ENCODE peak calls at places on chromosomes 3 and 15, in four cellular contexts. T is fibroblast of lung, R is SK-N-SH, J is DND-41. W is an unnamed sample.

GRCh38 chr15:34070003-34070402 is 31.0 kb upstream of the AVEN start:
- DNase-seq in T (no peak), R (no peak), J (no peak), W (no peak)

GRCh38 chr15:26894181-26894580 is 27.3 kb downstream of the GABRA5 start:
- DNase-seq in T (no peak), R (no peak), J (no peak), W (no peak)

GRCh38 chr3:46926871-46927717 is 49.5 kb downstream of the CCDC12 start:
- DNase-seq in T (no peak), R (no peak), J (peak), W (no peak)

GRCh38 chr3:58260261-58260731 is 22.7 kb downstream of the ABHD6 start:
- DNase-seq in T (peak), R (no peak), J (no peak), W (peak)

GRCh38 chr3:48130321-48130881 is 57.8 kb downstream of the CDC25A start:
- DNase-seq in T (peak), R (no peak), J (no peak), W (peak)

GRCh38 chr15:70264014-70264492 is 166.3 kb upstream of the TLE3 start:
- DNase-seq in T (peak), R (peak), J (no peak), W (peak)

GRCh38 chr3:132225664-132226063 is 91.5 kb upstream of the ACP3 start:
- DNase-seq in T (peak), R (no peak), J (no peak), W (no peak)

GRCh38 chr3:82236257-82236656 is 474.8 kb upstream of the GBE1 start:
- DNase-seq in T (no peak), R (no peak), J (no peak), W (no peak)

GRCh38 chr15:48566669-48567068 is 78.8 kb downstream of the FBN1 start:
- DNase-seq in T (peak), R (no peak), J (no peak), W (peak)

GRCh38 chr3:24640330-24640877 is 145.8 kb upstream of the THRB start:
- DNase-seq in T (peak), R (peak), J (no peak), W (peak)

GRCh38 chr15:85563731-85564130 is 183.3 kb downstream of the AKAP13 start:
- DNase-seq in T (no peak), R (no peak), J (no peak), W (no peak)

GRCh38 chr15:25508369-25509002 is 69.7 kb upstream of the UBE3A start:
- DNase-seq in T (peak), R (peak), J (peak), W (peak)

GRCh38 chr3:95721938-95722337 is 1092.5 kb upstream of the EPHA6 start:
- DNase-seq in T (no peak), R (no peak), J (no peak), W (no peak)

GRCh38 chr15:32028921-32029320 is 1.4 kb upstream of the CHRNA7 start:
- DNase-seq in T (no peak), R (peak), J (no peak), W (no peak)
- H3K4me3 ChIP-seq in T (no peak), R (peak), J (no peak), W (no peak)

GRCh38 chr3:53974314-53974713 is 82.7 kb upstream of the SELENOK start:
- DNase-seq in T (no peak), R (no peak), J (no peak), W (no peak)
- H3K4me3 ChIP-seq in T (no peak), R (no peak), J (no peak), W (no peak)

GRCh38 chr3:87082806-87083440 is 92.0 kb upstream of the VGLL3 start:
- DNase-seq in T (peak), R (peak), J (no peak), W (peak)

GRCh38 chr3:87084868-87085267 is 93.9 kb upstream of the VGLL3 start:
- DNase-seq in T (peak), R (no peak), J (peak), W (peak)

GRCh38 chr3:87088984-87089841 is 98.3 kb upstream of the VGLL3 start:
- DNase-seq in T (peak), R (peak), J (no peak), W (peak)

DNA sequence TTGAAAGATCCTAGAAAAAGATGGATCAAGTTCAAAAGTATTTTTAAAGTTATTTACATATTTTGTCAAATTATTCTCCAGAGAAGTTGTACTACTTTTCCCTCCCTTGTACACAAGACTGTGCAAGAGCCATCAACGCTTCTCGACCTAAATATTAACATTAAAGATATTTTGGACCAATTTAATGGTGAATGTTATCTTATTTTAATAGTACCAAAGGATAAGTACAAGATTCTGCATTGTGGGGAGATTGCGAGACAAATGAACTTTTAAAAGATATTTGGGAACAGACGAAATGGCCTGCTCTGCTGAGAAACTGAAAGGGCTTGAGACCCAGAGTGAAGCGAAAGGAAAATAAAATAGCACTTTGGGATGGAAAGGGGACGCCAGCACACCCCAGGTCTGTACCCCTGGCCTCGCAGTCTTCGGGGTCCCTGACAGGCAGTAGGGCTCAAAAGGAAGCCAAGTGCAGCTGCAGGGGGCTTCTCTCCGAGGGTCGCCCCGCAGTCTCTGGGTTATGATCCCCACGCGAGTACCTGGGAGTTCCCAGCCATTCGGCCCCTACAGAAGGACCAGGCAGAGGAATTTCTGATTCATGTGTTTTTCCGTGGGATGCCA is 97.5 kb upstream of the VGLL3 start:
- DNase-seq in T (no peak), R (peak), J (no peak), W (peak)
- H3K4me3 ChIP-seq in T (peak), R (peak), J (no peak), W (peak)

DNA sequence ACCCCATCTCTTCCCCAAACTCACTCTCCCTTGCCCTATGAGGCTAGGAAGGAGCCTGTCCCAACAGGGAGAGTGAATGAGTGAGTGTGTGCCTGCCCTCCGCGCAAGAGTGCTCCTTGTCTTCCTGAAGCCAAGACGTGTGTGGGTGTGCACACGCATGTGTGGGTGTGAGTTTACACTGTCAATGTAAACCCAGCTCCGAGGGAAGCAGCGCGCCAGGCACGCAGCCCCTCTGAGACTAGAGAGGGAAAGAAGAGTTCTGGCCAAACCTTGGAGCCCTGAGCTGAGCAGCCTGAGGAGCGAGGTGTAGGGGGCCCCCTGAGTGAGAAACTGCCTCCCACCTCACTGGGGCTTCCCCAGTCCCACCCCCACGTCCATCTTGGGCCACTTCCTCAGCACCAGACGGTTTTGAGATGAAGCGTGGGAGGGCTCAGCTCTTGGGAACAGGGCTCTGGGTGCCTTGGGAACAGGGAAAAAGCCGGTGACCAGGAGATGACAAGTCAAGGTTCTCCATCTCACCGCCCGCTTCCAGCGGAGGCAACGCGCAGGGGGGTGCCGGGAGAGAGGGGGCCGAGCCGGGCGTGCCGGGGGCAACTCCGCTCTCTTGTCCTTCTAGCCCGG is 5.1 kb downstream of the MECOM start:
- DNase-seq in T (peak), R (peak), J (no peak), W (no peak)
- H3K4me3 ChIP-seq in T (peak), R (no peak), J (no peak), W (no peak)

GRCh38 chr3:197154-197855 is 742 bp downstream of the CHL1 start:
- DNase-seq in T (no peak), R (peak), J (no peak), W (no peak)
- H3K4me3 ChIP-seq in T (peak), R (no peak), J (no peak), W (peak)

GRCh38 chr3:64560802-64561502 is 126.8 kb downstream of the ADAMTS9 start:
- DNase-seq in T (no peak), R (no peak), J (no peak), W (no peak)
- H3K4me3 ChIP-seq in T (peak), R (no peak), J (no peak), W (no peak)

DNA sequence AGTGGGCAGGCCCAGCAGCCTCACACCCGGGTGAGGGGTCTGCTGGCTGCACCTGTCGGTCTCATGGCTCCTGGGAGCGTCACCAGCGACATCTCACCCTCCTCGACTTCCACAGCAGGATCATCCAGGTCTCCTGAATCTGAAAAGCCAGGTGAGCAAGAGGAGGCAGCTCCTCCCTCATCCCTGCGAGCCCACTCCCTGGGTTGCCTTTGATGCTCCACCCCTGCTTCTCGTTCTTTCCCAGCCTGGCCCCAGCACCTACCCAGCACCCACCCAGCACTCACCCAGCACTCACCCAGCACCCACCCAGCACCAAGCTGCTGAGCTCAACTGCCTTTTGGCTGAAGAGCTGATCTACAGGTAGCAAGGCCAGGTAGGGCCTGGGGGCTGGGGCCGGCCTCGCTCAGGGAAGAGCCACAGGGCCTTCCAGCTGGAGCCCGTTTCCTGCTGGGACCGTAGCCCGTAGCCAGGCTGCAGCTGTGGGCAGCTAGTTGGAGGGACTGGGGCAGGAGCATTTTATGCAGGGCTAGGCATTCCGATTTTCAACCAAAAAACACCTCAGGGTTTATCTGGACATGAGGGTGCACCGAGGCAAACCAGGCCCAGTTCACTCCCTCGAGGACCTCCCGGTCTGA is at the start of gene H1-8:
- DNase-seq in T (no peak), R (no peak), J (no peak), W (no peak)
- H3K4me3 ChIP-seq in T (no peak), R (no peak), J (no peak), W (no peak)

W was measured in astrocyte of the spinal cord.